ENCODE peak calls at places on chromosomes 7 and 10, in five cellular contexts. S is stromal cell of bone marrow, K is fibroblast of lung, J is T-helper 1 cell, E is colonic mucosa. R is an unnamed sample.

GRCh38 chr7:44393238-44394111 is 68.1 kb upstream of the CAMK2B start:
- DNase-seq in E (peak), K (no peak), S (no peak), J (no peak), R (peak)

GRCh38 chr7:131110294-131111080 is 217.2 kb upstream of the MKLN1 start:
- DNase-seq in K (peak), E (peak), S (no peak), J (no peak), R (peak)

GRCh38 chr10:90437452-90437851 is 420.4 kb downstream of the HTR7 start:
- DNase-seq in J (no peak), S (peak), K (no peak), E (no peak), R (no peak)

GRCh38 chr10:3811331-3811870 is 26.4 kb upstream of the KLF6 start:
- DNase-seq in J (peak), E (no peak), K (peak), S (peak), R (peak)

GRCh38 chr7:46143949-46144917 is 223.2 kb upstream of the IGFBP3 start:
- DNase-seq in E (no peak), J (no peak), S (no peak), K (no peak), R (no peak)

GRCh38 chr7:8435120-8435519 is 1.7 kb downstream of the NXPH1 start:
- DNase-seq in K (no peak), E (no peak), S (no peak), J (no peak), R (no peak)

GRCh38 chr10:62239994-62240393 is 28.6 kb downstream of the RTKN2 start:
- DNase-seq in S (no peak), J (no peak), K (no peak), E (no peak), R (no peak)

GRCh38 chr7:2903686-2904162 is 59.6 kb upstream of the GNA12 start:
- DNase-seq in K (no peak), E (no peak), S (no peak), J (no peak), R (no peak)

GRCh38 chr7:118502235-118502634 is 277.7 kb downstream of the ANKRD7 start:
- DNase-seq in K (no peak), E (no peak), J (no peak), S (no peak), R (no peak)

GRCh38 chr7:82312646-82313045 is 130.9 kb downstream of the CACNA2D1 start:
- DNase-seq in K (no peak), J (no peak), E (no peak), S (no peak), R (no peak)

GRCh38 chr7:86665669-86666068 is 22.0 kb downstream of the GRM3 start:
- DNase-seq in J (no peak), S (no peak), K (no peak), E (no peak), R (no peak)

GRCh38 chr10:53403688-53404087 is 631.1 kb upstream of the MBL2 start:
- DNase-seq in K (peak), J (no peak), E (peak), S (no peak), R (peak)

GRCh38 chr7:20408467-20408826 is 77.7 kb downstream of the ITGB8 start:
- DNase-seq in S (no peak), K (peak), J (no peak), E (no peak), R (no peak)

GRCh38 chr10:48935141-48935540 is 4.5 kb downstream of the LRRC18 start:
- DNase-seq in E (no peak), K (peak), S (no peak), J (no peak), R (peak)

GRCh38 chr10:34139559-34139958 is 675.5 kb downstream of the PARD3 start:
- DNase-seq in J (no peak), S (no peak), K (peak), E (no peak), R (no peak)

GRCh38 chr10:89392974-89393373 is 551 bp downstream of the IFIT1 start:
- DNase-seq in K (peak), S (peak), E (peak), J (no peak), R (peak)

GRCh38 chr7:151366141-151366871 is 24.7 kb downstream of the NUB1 start:
- DNase-seq in K (no peak), E (no peak), J (no peak), S (no peak), R (no peak)

GRCh38 chr10:14486777-14487510 is 156.2 kb upstream of the FRMD4A start:
- DNase-seq in J (no peak), K (peak), E (no peak), S (no peak), R (no peak)

GRCh38 chr7:90244909-90245841 is at the start of gene CFAP69:
- DNase-seq in E (peak), J (peak), S (peak), K (peak), R (peak)

GRCh38 chr10:116947838-116948529 is 57.0 kb downstream of the SHTN1 start:
- DNase-seq in K (peak), S (no peak), E (no peak), J (peak), R (no peak)

GRCh38 chr10:100265821-100266485 is 1.5 kb downstream of the CWF19L1 start:
- DNase-seq in S (no peak), K (no peak), E (no peak), J (no peak), R (no peak)

GRCh38 chr10:35219906-35220890 is 93.6 kb downstream of the CREM start:
- DNase-seq in S (no peak), K (peak), E (no peak), J (no peak), R (no peak)

GRCh38 chr7:12768948-12769347 is 81.5 kb downstream of the ARL4A start:
- DNase-seq in S (no peak), K (peak), E (no peak), J (no peak), R (no peak)

GRCh38 chr7:100127866-100128601 is 1.3 kb downstream of the MBLAC1 start:
- DNase-seq in E (peak), S (no peak), J (peak), K (no peak), R (no peak)

GRCh38 chr7:400901-401485 is 111.0 kb downstream of the FOXL3 start:
- DNase-seq in K (no peak), J (no peak), S (no peak), E (no peak), R (no peak)

GRCh38 chr10:22483132-22483531 is 137.8 kb downstream of the SPAG6 start:
- DNase-seq in E (no peak), K (no peak), S (no peak), J (no peak), R (no peak)

GRCh38 chr7:109259151-109259550 is 689.5 kb downstream of the DNAJB9 start:
- DNase-seq in J (no peak), K (peak), E (no peak), S (no peak), R (no peak)

GRCh38 chr7:65722361-65722792 is 150.5 kb upstream of the VKORC1L1 start:
- DNase-seq in S (peak), J (peak), E (peak), K (peak), R (peak)

GRCh38 chr7:12719141-12719919 is 31.9 kb downstream of the ARL4A start:
- DNase-seq in K (peak), J (no peak), E (no peak), S (peak), R (no peak)

GRCh38 chr7:105639677-105640493 is 58.6 kb upstream of the EFCAB10 start:
- DNase-seq in S (no peak), J (no peak), K (no peak), E (no peak), R (no peak)

GRCh38 chr10:102542800-102543418 is 39.1 kb downstream of the SUFU start:
- DNase-seq in K (peak), S (no peak), E (no peak), J (no peak), R (no peak)

GRCh38 chr7:7103343-7104313 is 78.7 kb upstream of the C1GALT1 start:
- DNase-seq in K (peak), J (peak), S (peak), E (no peak), R (no peak)

GRCh38 chr7:41921453-41921912 is 218.6 kb upstream of the INHBA start:
- DNase-seq in E (no peak), S (peak), J (no peak), K (peak), R (no peak)

R was measured in mucosa of gallbladder.